ENCODE peak calls at places on chromosomes 4 and X, in six cellular contexts. One of them, this sample, is unnamed.

GRCh38 chr4:8607603-8608481 is 15.3 kb downstream of the CPZ start:
- DNase-seq in AG04449: no peak
- DNase-seq in cardiac fibroblast: no peak
- DNase-seq in mucosa of descending colon: no peak
- DNase-seq in PC-9: no peak
- DNase-seq in cardiac muscle cell: peak
- DNase-seq in this sample: no peak

GRCh38 chr4:93827272-93827947 is 1.1 kb upstream of the ATOH1 start:
- DNase-seq in AG04449: no peak
- DNase-seq in cardiac fibroblast: no peak
- DNase-seq in mucosa of descending colon: peak
- DNase-seq in PC-9: no peak
- DNase-seq in cardiac muscle cell: peak
- DNase-seq in this sample: no peak

GRCh38 chr4:160869899-160870298 is 1293.9 kb downstream of the FSTL5 start:
- DNase-seq in AG04449: no peak
- DNase-seq in cardiac fibroblast: no peak
- DNase-seq in mucosa of descending colon: no peak
- DNase-seq in PC-9: no peak
- DNase-seq in cardiac muscle cell: no peak
- DNase-seq in this sample: no peak

GRCh38 chrX:120309873-120310730 is 1.2 kb downstream of the TMEM255A start:
- DNase-seq in AG04449: no peak
- DNase-seq in cardiac fibroblast: peak
- DNase-seq in mucosa of descending colon: peak
- DNase-seq in PC-9: peak
- DNase-seq in cardiac muscle cell: peak
- DNase-seq in this sample: peak

GRCh38 chr4:174559894-174560293 is 37.6 kb upstream of the HPGD start:
- DNase-seq in AG04449: no peak
- DNase-seq in cardiac fibroblast: no peak
- DNase-seq in mucosa of descending colon: no peak
- DNase-seq in PC-9: no peak
- DNase-seq in cardiac muscle cell: peak
- DNase-seq in this sample: no peak

GRCh38 chr4:168541608-168541953 is 44.7 kb downstream of the PALLD start:
- DNase-seq in AG04449: peak
- DNase-seq in cardiac fibroblast: peak
- DNase-seq in mucosa of descending colon: no peak
- DNase-seq in PC-9: peak
- DNase-seq in cardiac muscle cell: no peak
- DNase-seq in this sample: peak

GRCh38 chr4:138329506-138330070 is 87.4 kb upstream of the SLC7A11 start:
- DNase-seq in AG04449: no peak
- DNase-seq in cardiac fibroblast: no peak
- DNase-seq in mucosa of descending colon: no peak
- DNase-seq in PC-9: no peak
- DNase-seq in cardiac muscle cell: no peak
- DNase-seq in this sample: no peak

GRCh38 chr4:23903859-23904438 is 14.1 kb upstream of the PPARGC1A start:
- DNase-seq in AG04449: no peak
- DNase-seq in cardiac fibroblast: peak
- DNase-seq in mucosa of descending colon: no peak
- DNase-seq in PC-9: no peak
- DNase-seq in cardiac muscle cell: no peak
- DNase-seq in this sample: no peak

GRCh38 chr4:153084249-153084648 is 120.0 kb upstream of the TRIM2 start:
- DNase-seq in AG04449: no peak
- DNase-seq in cardiac fibroblast: no peak
- DNase-seq in mucosa of descending colon: no peak
- DNase-seq in PC-9: no peak
- DNase-seq in cardiac muscle cell: no peak
- DNase-seq in this sample: no peak

GRCh38 chrX:14015294-14015693 is 14.4 kb downstream of the GEMIN8 start:
- DNase-seq in AG04449: no peak
- DNase-seq in cardiac fibroblast: peak
- DNase-seq in mucosa of descending colon: no peak
- DNase-seq in PC-9: no peak
- DNase-seq in cardiac muscle cell: no peak
- DNase-seq in this sample: peak

GRCh38 chr4:74449571-74450297 is 4.8 kb downstream of the AREG start:
- DNase-seq in AG04449: no peak
- DNase-seq in cardiac fibroblast: peak
- DNase-seq in mucosa of descending colon: no peak
- DNase-seq in PC-9: no peak
- DNase-seq in cardiac muscle cell: no peak
- DNase-seq in this sample: no peak

GRCh38 chr4:72846280-72847111 is 223.0 kb downstream of the COX18 start:
- DNase-seq in AG04449: no peak
- DNase-seq in cardiac fibroblast: peak
- DNase-seq in mucosa of descending colon: no peak
- DNase-seq in PC-9: peak
- DNase-seq in cardiac muscle cell: peak
- DNase-seq in this sample: peak

GRCh38 chr4:170674176-170674575 is 584.4 kb upstream of the AADAT start:
- DNase-seq in AG04449: no peak
- DNase-seq in cardiac fibroblast: no peak
- DNase-seq in mucosa of descending colon: no peak
- DNase-seq in PC-9: no peak
- DNase-seq in cardiac muscle cell: no peak
- DNase-seq in this sample: no peak

GRCh38 chrX:103061486-103061885 is 2.5 kb downstream of the BEX1 start:
- DNase-seq in AG04449: no peak
- DNase-seq in cardiac fibroblast: no peak
- DNase-seq in mucosa of descending colon: no peak
- DNase-seq in PC-9: no peak
- DNase-seq in cardiac muscle cell: no peak
- DNase-seq in this sample: no peak

GRCh38 chrX:103063918-103064434 is at the start of gene BEX1:
- DNase-seq in AG04449: peak
- DNase-seq in cardiac fibroblast: peak
- DNase-seq in mucosa of descending colon: no peak
- DNase-seq in PC-9: no peak
- DNase-seq in cardiac muscle cell: peak
- DNase-seq in this sample: peak

GRCh38 chrX:103066606-103067005 is 2.6 kb upstream of the BEX1 start:
- DNase-seq in AG04449: peak
- DNase-seq in cardiac fibroblast: peak
- DNase-seq in mucosa of descending colon: no peak
- DNase-seq in PC-9: no peak
- DNase-seq in cardiac muscle cell: no peak
- DNase-seq in this sample: peak

GRCh38 chrX:103063191-103063845 is 653 bp downstream of the BEX1 start:
- DNase-seq in AG04449: no peak
- DNase-seq in cardiac fibroblast: peak
- DNase-seq in mucosa of descending colon: no peak
- DNase-seq in PC-9: no peak
- DNase-seq in cardiac muscle cell: peak
- DNase-seq in this sample: peak
- TF ChIP-seq CTCF in AG04449: no peak
- TF ChIP-seq CTCF in cardiac fibroblast: no peak
- TF ChIP-seq CTCF in mucosa of descending colon: no peak
- TF ChIP-seq CTCF in PC-9: no peak
- TF ChIP-seq CTCF in cardiac muscle cell: peak
- TF ChIP-seq CTCF in this sample: no peak

GRCh38 chr4:144646523-144647094 is 653 bp downstream of the HHIP start:
- DNase-seq in AG04449: no peak
- DNase-seq in cardiac fibroblast: peak
- DNase-seq in mucosa of descending colon: no peak
- DNase-seq in PC-9: no peak
- DNase-seq in cardiac muscle cell: peak
- DNase-seq in this sample: no peak

GRCh38 chr4:144650311-144650820 is 4.4 kb downstream of the HHIP start:
- DNase-seq in AG04449: no peak
- DNase-seq in cardiac fibroblast: no peak
- DNase-seq in mucosa of descending colon: no peak
- DNase-seq in PC-9: no peak
- DNase-seq in cardiac muscle cell: no peak
- DNase-seq in this sample: no peak

GRCh38 chr4:144647095-144647959 is 1.4 kb downstream of the HHIP start:
- DNase-seq in AG04449: no peak
- DNase-seq in cardiac fibroblast: peak
- DNase-seq in mucosa of descending colon: no peak
- DNase-seq in PC-9: no peak
- DNase-seq in cardiac muscle cell: no peak
- DNase-seq in this sample: no peak

GRCh38 chr4:144648042-144648441 is 2.1 kb downstream of the HHIP start:
- DNase-seq in AG04449: no peak
- DNase-seq in cardiac fibroblast: peak
- DNase-seq in mucosa of descending colon: no peak
- DNase-seq in PC-9: no peak
- DNase-seq in cardiac muscle cell: no peak
- DNase-seq in this sample: no peak

GRCh38 chr4:144649646-144650045 is 3.7 kb downstream of the HHIP start:
- DNase-seq in AG04449: no peak
- DNase-seq in cardiac fibroblast: peak
- DNase-seq in mucosa of descending colon: no peak
- DNase-seq in PC-9: no peak
- DNase-seq in cardiac muscle cell: no peak
- DNase-seq in this sample: no peak
- H3K4me3 ChIP-seq in AG04449: no peak
- H3K4me3 ChIP-seq in cardiac fibroblast: peak
- H3K4me3 ChIP-seq in mucosa of descending colon: no peak
- H3K4me3 ChIP-seq in PC-9: no peak
- H3K4me3 ChIP-seq in cardiac muscle cell: no peak
- H3K4me3 ChIP-seq in this sample: no peak

GRCh38 chr4:80361329-80361900 is 25.9 kb downstream of the CFAP299 start:
- DNase-seq in AG04449: no peak
- DNase-seq in cardiac fibroblast: peak
- DNase-seq in mucosa of descending colon: no peak
- DNase-seq in PC-9: no peak
- DNase-seq in cardiac muscle cell: peak
- DNase-seq in this sample: peak

GRCh38 chr4:80360102-80360501 is 24.6 kb downstream of the CFAP299 start:
- DNase-seq in AG04449: no peak
- DNase-seq in cardiac fibroblast: no peak
- DNase-seq in mucosa of descending colon: no peak
- DNase-seq in PC-9: no peak
- DNase-seq in cardiac muscle cell: no peak
- DNase-seq in this sample: no peak

GRCh38 chr4:80365928-80366327 is 30.4 kb downstream of the CFAP299 start:
- DNase-seq in AG04449: peak
- DNase-seq in cardiac fibroblast: peak
- DNase-seq in mucosa of descending colon: no peak
- DNase-seq in PC-9: peak
- DNase-seq in cardiac muscle cell: peak
- DNase-seq in this sample: peak

GRCh38 chr4:80360900-80361299 is 25.4 kb downstream of the CFAP299 start:
- DNase-seq in AG04449: no peak
- DNase-seq in cardiac fibroblast: peak
- DNase-seq in mucosa of descending colon: no peak
- DNase-seq in PC-9: no peak
- DNase-seq in cardiac muscle cell: no peak
- DNase-seq in this sample: no peak

DNA sequence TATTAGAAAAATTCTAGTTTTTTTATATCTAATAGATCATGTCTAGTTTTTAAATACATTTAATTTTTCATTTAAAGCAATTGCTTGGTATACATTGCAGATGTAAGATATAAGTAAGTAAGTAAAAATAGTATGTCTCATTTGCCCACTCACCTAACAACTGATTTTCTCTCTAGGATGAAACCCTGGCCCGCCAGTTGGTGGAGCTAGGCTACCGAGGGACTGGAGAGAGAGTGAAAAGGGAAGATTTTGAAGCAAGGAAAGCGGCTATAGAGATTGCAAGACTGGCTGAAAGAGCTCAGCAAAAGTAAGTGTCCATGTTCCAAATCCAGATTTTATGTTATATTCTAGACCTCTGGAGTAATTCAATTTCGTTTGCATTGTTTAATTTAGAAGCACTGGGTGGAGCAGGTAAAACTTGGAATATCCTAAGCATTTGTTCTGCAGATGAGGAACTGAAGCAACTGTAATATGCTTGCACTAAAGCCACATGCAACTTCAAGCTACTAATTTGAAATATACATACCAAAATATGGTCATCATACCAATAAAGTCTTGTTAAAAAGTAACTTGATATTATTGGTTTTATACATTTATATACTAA is 27.1 kb downstream of the CFAP299 start:
- DNase-seq in AG04449: no peak
- DNase-seq in cardiac fibroblast: peak
- DNase-seq in mucosa of descending colon: no peak
- DNase-seq in PC-9: peak
- DNase-seq in cardiac muscle cell: peak
- DNase-seq in this sample: peak
- TF ChIP-seq CTCF in AG04449: peak
- TF ChIP-seq CTCF in cardiac fibroblast: peak
- TF ChIP-seq CTCF in mucosa of descending colon: no peak
- TF ChIP-seq CTCF in PC-9: peak
- TF ChIP-seq CTCF in cardiac muscle cell: peak
- TF ChIP-seq CTCF in this sample: peak

DNA sequence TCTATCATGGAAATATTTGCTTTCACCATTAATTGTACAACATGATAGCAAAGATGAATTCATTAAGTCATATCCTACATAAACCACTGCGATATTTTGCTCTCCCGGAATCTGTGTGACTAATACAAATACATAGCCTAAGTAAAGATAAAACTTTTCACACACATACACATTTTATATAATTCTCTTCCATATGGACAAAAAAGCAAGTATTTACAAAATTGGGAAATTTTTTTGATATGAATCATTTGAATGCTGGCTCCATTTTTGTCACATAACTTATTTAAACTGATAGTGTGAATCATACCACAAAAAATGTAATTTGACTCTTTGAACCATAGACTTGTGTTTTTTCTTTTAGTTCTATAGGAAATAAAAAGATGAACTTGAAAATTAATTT is 398.8 kb downstream of the PABPC4L start:
- DNase-seq in AG04449: peak
- DNase-seq in cardiac fibroblast: peak
- DNase-seq in mucosa of descending colon: no peak
- DNase-seq in PC-9: no peak
- DNase-seq in cardiac muscle cell: no peak
- DNase-seq in this sample: no peak
- H3K4me3 ChIP-seq in AG04449: no peak
- H3K4me3 ChIP-seq in cardiac fibroblast: no peak
- H3K4me3 ChIP-seq in mucosa of descending colon: no peak
- H3K4me3 ChIP-seq in PC-9: no peak
- H3K4me3 ChIP-seq in cardiac muscle cell: no peak
- H3K4me3 ChIP-seq in this sample: no peak

GRCh38 chrX:79477691-79478090 is 110.6 kb upstream of the ITM2A start:
- DNase-seq in AG04449: no peak
- DNase-seq in cardiac fibroblast: peak
- DNase-seq in mucosa of descending colon: no peak
- DNase-seq in PC-9: no peak
- DNase-seq in cardiac muscle cell: no peak
- DNase-seq in this sample: no peak
- TF ChIP-seq CTCF in AG04449: no peak
- TF ChIP-seq CTCF in cardiac fibroblast: no peak
- TF ChIP-seq CTCF in mucosa of descending colon: no peak
- TF ChIP-seq CTCF in PC-9: no peak
- TF ChIP-seq CTCF in cardiac muscle cell: no peak
- TF ChIP-seq CTCF in this sample: no peak

This sample was measured in AG10803.